ENCODE peak calls at places on chromosomes 12 and 14, in seven cellular contexts. F is hepatocyte, P is PC-3, V is neural progenitor cell, N is MM.1S, I is HCT116, D is GM23248. E is an unnamed sample.
A peak's percentile ranks its signal among the peaks of the same experiment; 100 is the strongest.

GRCh38 chr12:20201733-20202132 is 166.6 kb upstream of the PDE3A start:
- DNase-seq in F (no peak), P (no peak), V (no peak), N (no peak), I (no peak), D (no peak), E (no peak)

GRCh38 chr14:66070542-66071319 is 415.4 kb upstream of the CCDC196 start:
- DNase-seq in F (peak; percentile 58), P (peak; percentile 74), V (peak; percentile 78), N (peak; percentile 24), I (peak; percentile 35), D (peak; percentile 29), E (peak; percentile 90)

GRCh38 chr12:106226884-106227640 is 20.8 kb downstream of the CKAP4 start:
- DNase-seq in F (peak; percentile 79), P (peak; percentile 87), V (peak; percentile 72), N (peak; percentile 70), I (peak; percentile 28), D (peak; percentile 79), E (peak; percentile 81)

GRCh38 chr12:127779301-127780045 is 487.5 kb upstream of the TMEM132C start:
- DNase-seq in F (no peak), P (peak; percentile 11), V (no peak), N (no peak), I (no peak), D (peak; percentile 36), E (no peak)

GRCh38 chr12:28699029-28699428 is 450.0 kb upstream of the FAR2 start:
- DNase-seq in F (no peak), P (no peak), V (no peak), N (peak; percentile 48), I (no peak), D (no peak), E (no peak)

GRCh38 chr14:67999693-68000384 is 180.3 kb downstream of the RAD51B start:
- DNase-seq in F (peak; percentile 17), P (peak; percentile 92), V (no peak), N (no peak), I (peak; percentile 48), D (peak; percentile 79), E (no peak)

GRCh38 chr14:70666364-70666691 is 24.6 kb downstream of the TTC9 start:
- DNase-seq in F (no peak), P (no peak), V (no peak), N (no peak), I (no peak), D (peak; percentile 10), E (no peak)

GRCh38 chr12:2797721-2798418 is 3.1 kb downstream of the FKBP4 start:
- DNase-seq in F (no peak), P (no peak), V (no peak), N (no peak), I (no peak), D (peak; percentile 22), E (no peak)

GRCh38 chr14:83379371-83379770 is 1845.7 kb upstream of the SEL1L start:
- DNase-seq in F (no peak), P (no peak), V (no peak), N (no peak), I (no peak), D (no peak), E (no peak)

GRCh38 chr14:83384253-83384652 is 1850.6 kb upstream of the SEL1L start:
- DNase-seq in F (no peak), P (no peak), V (no peak), N (no peak), I (no peak), D (no peak), E (no peak)
- H2AFZ ChIP-seq in F (no peak overlapping the region), P (no peak overlapping the region), V (no peak overlapping the region), N (no peak overlapping the region), I (no peak overlapping the region), D (no peak overlapping the region), E (no peak overlapping the region)

GRCh38 chr12:125983094-125983783 is 918.0 kb downstream of the AACS start:
- DNase-seq in F (peak; percentile 94), P (no peak), V (peak; percentile 97), N (no peak), I (no peak), D (no peak), E (peak; percentile 72)
- TF ChIP-seq EZH2phosphoT487 in F (no peak), P (no peak), V (no peak), N (no peak), I (no peak), D (no peak), E (no peak)

DNA sequence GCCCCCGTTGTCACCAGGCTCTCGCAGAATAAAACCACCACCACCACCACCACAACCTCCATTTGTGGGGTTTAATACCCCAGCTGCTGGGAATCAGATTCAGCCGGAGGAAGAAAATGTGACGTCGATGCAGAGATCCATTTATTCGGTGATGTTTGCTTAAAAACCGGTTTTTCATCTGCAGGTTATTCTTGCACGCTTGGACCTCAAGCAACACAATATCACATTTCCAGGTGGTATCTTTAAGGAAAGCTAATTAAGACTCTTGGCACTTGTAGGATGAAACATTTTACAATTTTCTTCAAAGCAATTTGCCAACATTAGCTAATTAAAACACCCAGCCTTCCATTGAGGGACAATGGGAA is 39.8 kb downstream of the SPRING1 start:
- DNase-seq in F (peak; percentile 22), P (peak; percentile 79), V (no peak), N (no peak), I (no peak), D (no peak), E (no peak)
- TF ChIP-seq EZH2 in F (no peak), P (no peak), V (no peak), N (no peak), I (no peak), D (no peak), E (no peak)

GRCh38 chr12:102913453-102914226 is 3.4 kb downstream of the PAH start:
- DNase-seq in F (no peak), P (no peak), V (no peak), N (no peak), I (no peak), D (no peak), E (no peak)

GRCh38 chr12:102918840-102919239 is 1.8 kb upstream of the PAH start:
- DNase-seq in F (no peak), P (no peak), V (no peak), N (no peak), I (no peak), D (no peak), E (no peak)

GRCh38 chr12:102916252-102917025 is 605 bp downstream of the PAH start:
- DNase-seq in F (no peak), P (no peak), V (no peak), N (no peak), I (no peak), D (no peak), E (no peak)

GRCh38 chr12:102920271-102920670 is 3.2 kb upstream of the PAH start:
- DNase-seq in F (peak; percentile 12), P (no peak), V (no peak), N (no peak), I (no peak), D (no peak), E (no peak)

DNA sequence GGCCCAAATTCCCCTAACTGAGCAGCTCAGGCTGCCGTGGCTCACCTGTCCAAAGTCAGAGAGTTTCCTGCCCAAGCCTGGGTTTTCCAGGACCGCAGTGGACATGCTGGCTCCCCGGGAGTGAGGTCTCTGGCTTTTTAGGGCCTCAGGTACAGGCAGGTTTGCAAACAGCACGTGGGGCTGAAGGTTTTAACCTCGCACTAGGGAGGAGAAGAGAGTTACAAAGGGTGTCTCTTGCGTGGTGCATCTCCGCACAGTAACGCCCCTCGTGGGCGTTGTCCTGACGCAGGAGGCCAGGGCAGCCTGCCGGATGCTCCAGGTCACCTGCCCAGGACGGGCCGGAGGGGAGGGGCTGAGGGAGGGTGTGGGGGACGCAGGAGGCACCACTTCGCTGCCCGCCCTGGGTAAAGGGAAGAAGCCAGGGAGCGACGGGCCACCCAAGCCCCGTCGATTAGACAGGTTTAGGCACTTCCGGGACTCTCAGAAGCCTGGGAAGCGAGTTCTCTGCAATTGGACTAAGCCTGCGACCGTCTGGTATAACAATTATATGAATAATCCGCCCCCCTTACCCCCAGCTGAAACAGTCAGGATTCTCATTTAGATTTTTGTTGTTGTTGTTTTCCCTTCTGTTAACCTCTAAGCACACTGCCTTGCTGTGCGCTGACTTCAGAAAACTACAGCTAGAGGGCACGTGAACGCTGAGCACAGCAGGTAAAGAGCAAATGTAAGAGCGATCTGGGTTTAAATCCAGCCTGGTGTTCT is at the start of gene PAH:
- DNase-seq in F (peak; percentile 86), P (no peak), V (peak; percentile 50), N (no peak), I (no peak), D (no peak), E (peak; percentile 88)
- H2AFZ ChIP-seq in F (peak within 1 kb of the TSS; percentile 27), P (peak within 1 kb of the TSS; percentile 26), V (peak within 1 kb of the TSS; percentile 84), N (peak within 1 kb of the TSS; percentile 49), I (peak within 1 kb of the TSS; percentile 75), D (peak within 1 kb of the TSS; percentile 48), E (peak within 1 kb of the TSS; percentile 93)

E was measured in GM23338.